ENCODE peak calls at places on chromosome 3, in nine cellular contexts. L, I, Y, B, T, H, X, S and R are unnamed samples.

GRCh38 chr3:180416111-180416541 is 185.8 kb upstream of the TTC14 start:
- DNase-seq in H (no peak), B (no peak), I (no peak), Y (no peak), L (no peak), S (no peak), T (no peak), X (no peak), R (no peak)

GRCh38 chr3:184601576-184602405 is 40.2 kb downstream of the EPHB3 start:
- DNase-seq in I (no peak), Y (no peak), H (no peak), T (no peak), X (peak; percentile 76), S (no peak), L (no peak), B (no peak), R (no peak)

GRCh38 chr3:115469649-115470048 is 153.7 kb upstream of the GAP43 start:
- DNase-seq in B (no peak), T (no peak), H (no peak), I (no peak), L (no peak), S (no peak), Y (no peak), X (no peak), R (no peak)

GRCh38 chr3:46212101-46212500 is 4.0 kb upstream of the CCR1 start:
- DNase-seq in L (no peak), S (no peak), I (no peak), H (no peak), B (no peak), T (no peak), X (no peak), Y (no peak), R (no peak)

GRCh38 chr3:98986073-98986472 is 84.6 kb upstream of the DCBLD2 start:
- DNase-seq in H (no peak), X (no peak), T (peak; percentile 72), Y (no peak), I (no peak), S (no peak), B (no peak), L (no peak), R (no peak)

GRCh38 chr3:63576826-63577225 is 75.6 kb upstream of the SNTN start:
- DNase-seq in B (no peak), X (no peak), T (no peak), I (no peak), H (no peak), S (no peak), Y (peak; percentile 16), L (no peak), R (no peak)

GRCh38 chr3:168250415-168250861 is 154.7 kb upstream of the GOLIM4 start:
- DNase-seq in L (no peak), H (no peak), Y (no peak), B (no peak), T (peak; percentile 3), X (no peak), I (no peak), S (no peak), R (no peak)

GRCh38 chr3:56835626-56836025 is 33.9 kb upstream of the ARHGEF3 start:
- DNase-seq in L (no peak), S (no peak), T (peak; percentile 19), B (no peak), H (no peak), X (no peak), Y (no peak), I (no peak), R (no peak)

GRCh38 chr3:135908225-135908624 is 57.3 kb upstream of the PPP2R3A start:
- DNase-seq in L (no peak), I (no peak), T (no peak), B (no peak), X (no peak), H (no peak), S (no peak), Y (no peak), R (no peak)

GRCh38 chr3:51276046-51276445 is 109.0 kb upstream of the MANF start:
- DNase-seq in L (no peak), Y (no peak), X (no peak), H (no peak), B (no peak), I (no peak), T (no peak), S (no peak), R (no peak)

GRCh38 chr3:133776794-133777438 is 28.7 kb upstream of the SRPRB start:
- DNase-seq in L (no peak), H (no peak), T (no peak), X (no peak), I (no peak), Y (no peak), S (no peak), B (no peak), R (no peak)

GRCh38 chr3:127135241-127136023 is 57.5 kb upstream of the PRR23E start:
- DNase-seq in Y (no peak), S (no peak), B (peak; percentile 64), L (no peak), X (no peak), H (peak; percentile 63), I (no peak), T (peak; percentile 32), R (no peak)

GRCh38 chr3:151434151-151434890 is 26.5 kb downstream of the IGSF10 start:
- DNase-seq in T (peak; percentile 84), B (no peak), H (no peak), X (no peak), S (no peak), Y (no peak), L (no peak), I (no peak), R (no peak)

GRCh38 chr3:76470285-76470684 is 569.6 kb upstream of the ROBO2 start:
- DNase-seq in I (no peak), X (no peak), T (no peak), L (no peak), H (no peak), Y (no peak), B (no peak), S (no peak), R (no peak)

GRCh38 chr3:33128706-33129105 is 14.9 kb downstream of the CRTAP start:
- DNase-seq in X (no peak), Y (no peak), S (no peak), B (no peak), H (no peak), T (peak; percentile 10), I (no peak), L (no peak), R (no peak)

GRCh38 chr3:12993022-12993622 is 80.1 kb downstream of the IQSEC1 start:
- DNase-seq in X (peak; percentile 82), I (peak; percentile 26), H (no peak), S (no peak), T (no peak), Y (peak; percentile 52), B (no peak), L (no peak), R (no peak)

GRCh38 chr3:123143669-123144411 is 57.9 kb upstream of the SEC22A start:
- DNase-seq in Y (peak; percentile 22), S (no peak), I (no peak), H (no peak), L (no peak), T (no peak), X (no peak), B (no peak), R (peak; percentile 32)

GRCh38 chr3:66403268-66403990 is 97.4 kb downstream of the LRIG1 start:
- DNase-seq in T (no peak), L (no peak), S (no peak), X (peak; percentile 48), Y (no peak), I (no peak), H (no peak), B (no peak), R (no peak)
- H3K4me1 ChIP-seq in T (no peaks in the 10 kb centered on the region), L (no peaks in the 10 kb centered on the region), S (no peaks in the 10 kb centered on the region), X (no peaks in the 10 kb centered on the region), Y (peaks cover 9% of the 10 kb centered on the region), I (peaks cover 34% of the 10 kb centered on the region), H (peaks cover 62% of the 10 kb centered on the region), B (peaks cover 5% of the 10 kb centered on the region), R (no peaks in the 10 kb centered on the region)

DNA sequence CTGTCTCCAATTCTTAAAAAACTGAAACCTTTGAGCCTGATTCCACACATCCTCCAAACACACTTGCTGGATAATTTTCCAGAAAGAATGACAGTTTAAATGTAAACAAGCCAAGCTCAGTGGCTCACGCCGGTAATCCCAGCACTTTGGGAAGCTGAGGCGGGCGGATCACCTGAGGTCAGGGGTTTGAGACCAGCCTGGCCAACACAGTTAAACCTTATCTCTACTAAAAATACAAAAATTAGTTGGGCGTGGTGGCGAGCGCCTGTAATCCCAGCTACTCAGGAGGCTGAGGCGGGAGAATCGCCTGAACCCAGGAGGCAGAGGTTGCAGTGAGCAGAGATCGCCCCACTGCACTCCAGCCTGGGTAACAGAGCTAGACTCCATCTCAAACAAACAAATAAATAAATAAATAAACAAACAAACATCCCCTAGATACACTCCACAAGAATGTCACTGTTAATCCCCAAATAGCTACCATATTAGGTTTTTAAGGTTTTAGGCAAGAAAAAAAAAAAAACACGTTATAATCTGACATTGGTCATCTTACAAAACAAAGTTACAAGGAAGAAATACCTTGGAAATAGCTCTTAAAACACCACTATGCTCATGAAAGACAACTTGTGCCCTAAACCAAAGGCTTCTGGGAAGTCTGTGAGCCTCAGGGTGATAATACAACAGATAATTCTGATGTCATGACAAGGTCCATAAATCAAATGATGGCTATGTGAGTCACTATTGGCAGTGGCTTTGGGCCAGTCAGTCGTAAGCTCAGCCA is 13.2 kb downstream of the TNIK start:
- DNase-seq in T (peak; percentile 28), Y (peak; percentile 5), X (no peak), B (no peak), L (no peak), H (no peak), I (no peak), S (no peak), R (no peak)
- H3K4me3 ChIP-seq in T (no peak overlapping the region), Y (no peak overlapping the region), X (no peak overlapping the region), B (no peak overlapping the region), L (no peak overlapping the region), H (no peak overlapping the region), I (no peak overlapping the region), S (no peak overlapping the region), R (no peak overlapping the region)

DNA sequence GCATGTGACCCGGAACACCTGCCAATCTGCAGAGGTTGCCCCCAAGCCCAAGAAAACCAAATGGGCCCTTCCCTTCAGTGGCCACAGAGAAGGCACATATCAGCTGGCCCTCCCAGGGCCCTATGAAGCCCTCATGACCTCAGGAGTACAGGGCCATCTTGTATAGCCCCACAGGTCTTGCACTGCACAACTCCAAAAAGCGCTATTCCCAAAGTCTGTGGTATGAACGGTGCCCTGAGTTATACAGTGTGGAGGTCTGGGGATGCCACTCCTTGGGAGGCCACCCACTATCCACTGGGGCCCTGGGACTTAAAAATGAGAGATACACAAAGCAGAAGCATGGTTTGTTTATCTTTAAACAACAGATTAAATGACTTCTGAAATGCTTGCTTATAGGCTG is 61.5 kb downstream of the CAPN7 start:
- DNase-seq in L (no peak), X (no peak), B (no peak), I (no peak), Y (no peak), T (no peak), H (no peak), S (no peak), R (no peak)
- H3K4me1 ChIP-seq in L (peaks cover 57% of the 10 kb centered on the region), X (peaks cover 12% of the 10 kb centered on the region), B (no peaks in the 10 kb centered on the region), I (peaks cover 23% of the 10 kb centered on the region), Y (peaks cover 4% of the 10 kb centered on the region), T (peaks cover 5% of the 10 kb centered on the region), H (peaks cover 31% of the 10 kb centered on the region), S (peaks cover 63% of the 10 kb centered on the region), R (peaks cover 53% of the 10 kb centered on the region)

DNA sequence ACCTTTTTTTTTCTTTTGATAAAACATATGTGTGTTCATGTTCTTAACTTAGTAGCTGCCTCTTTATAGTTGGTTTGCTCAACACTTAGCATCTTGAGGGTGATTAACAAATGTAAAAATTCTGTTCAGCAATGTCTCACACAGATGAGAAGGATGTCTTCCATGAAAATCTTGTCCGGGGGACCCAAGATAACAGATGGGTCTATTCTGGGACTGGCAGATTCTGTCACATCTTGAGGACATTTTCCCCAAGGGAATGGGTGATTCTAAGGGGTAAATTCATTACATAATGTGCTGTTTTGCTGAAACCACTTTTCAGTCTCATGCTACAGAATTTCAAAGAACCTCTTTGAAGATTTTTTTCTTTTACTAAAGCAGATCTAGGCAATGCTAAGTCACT is 342.2 kb downstream of the IGSF11 start:
- DNase-seq in B (no peak), T (no peak), I (no peak), Y (no peak), X (no peak), H (no peak), L (no peak), S (no peak), R (no peak)
- H3K4me3 ChIP-seq in B (no peak overlapping the region), T (no peak overlapping the region), I (no peak overlapping the region), Y (no peak overlapping the region), X (no peak overlapping the region), H (no peak overlapping the region), L (no peak overlapping the region), S (no peak overlapping the region), R (no peak overlapping the region)